ENCODE peak calls at places on chromosomes 2 and 18, in six cellular contexts. N, I, E, O, G and B are unnamed samples.

GRCh38 chr2:70698847-70699246 is 69.2 kb downstream of the ADD2 start:
- DNase-seq in N (no peak), I (no peak), E (no peak), O (peak), G (no peak), B (no peak)

GRCh38 chr2:33810046-33810835 is 211.1 kb upstream of the FAM98A start:
- DNase-seq in N (no peak), I (no peak), E (no peak), O (no peak), G (no peak), B (no peak)

GRCh38 chr2:45938649-45939511 is 287.4 kb downstream of the PRKCE start:
- DNase-seq in N (peak), I (no peak), E (no peak), O (peak), G (peak), B (peak)

GRCh38 chr18:25650201-25650941 is 298.4 kb upstream of the ZNF521 start:
- DNase-seq in N (no peak), I (no peak), E (no peak), O (peak), G (no peak), B (no peak)

GRCh38 chr2:16653799-16654198 is 11.8 kb downstream of the CYRIA start:
- DNase-seq in N (no peak), I (peak), E (no peak), O (no peak), G (no peak), B (peak)

GRCh38 chr18:34595673-34596072 is 114.4 kb upstream of the DTNA start:
- DNase-seq in N (peak), I (no peak), E (no peak), O (peak), G (no peak), B (no peak)

GRCh38 chr18:7020995-7021777 is 96.4 kb downstream of the LAMA1 start:
- DNase-seq in N (no peak), I (no peak), E (no peak), O (no peak), G (no peak), B (no peak)

GRCh38 chr2:157233506-157233905 is 24.0 kb upstream of the GALNT5 start:
- DNase-seq in N (no peak), I (no peak), E (no peak), O (peak), G (no peak), B (no peak)

GRCh38 chr2:241040811-241041334 is 42.5 kb downstream of the SNED1 start:
- DNase-seq in N (no peak), I (no peak), E (no peak), O (no peak), G (no peak), B (no peak)

GRCh38 chr2:214889301-214889700 is 79.8 kb upstream of the BARD1 start:
- DNase-seq in N (no peak), I (no peak), E (no peak), O (no peak), G (no peak), B (no peak)

GRCh38 chr18:78160961-78161656 is 818.5 kb upstream of the SALL3 start:
- DNase-seq in N (peak), I (no peak), E (no peak), O (no peak), G (no peak), B (no peak)

GRCh38 chr2:186919272-186919671 is 70.3 kb upstream of the ZSWIM2 start:
- DNase-seq in N (no peak), I (no peak), E (no peak), O (peak), G (no peak), B (no peak)